ENCODE peak calls at places on chromosomes 1 and 21, in four cellular contexts. G is AG04449, S is cardiac fibroblast, W is HFF-Myc. Y is an unnamed sample.

GRCh38 chr1:52119722-52120121 is 22.2 kb upstream of the ZFYVE9 start:
- DNase-seq in G (no peak), S (no peak), W (no peak), Y (no peak)

GRCh38 chr1:214392246-214392645 is 111.3 kb downstream of the SMYD2 start:
- DNase-seq in G (no peak), S (no peak), W (no peak), Y (no peak)

GRCh38 chr21:32389337-32390015 is 3.3 kb downstream of the URB1 start:
- DNase-seq in G (peak), S (peak), W (no peak), Y (no peak)

GRCh38 chr1:170241266-170241851 is 95.6 kb downstream of the NTMT2 start:
- DNase-seq in G (no peak), S (peak), W (no peak), Y (no peak)

GRCh38 chr1:181251001-181251712 is 162.7 kb downstream of the IER5 start:
- DNase-seq in G (no peak), S (peak), W (peak), Y (peak)

GRCh38 chr21:45847870-45848269 is 133.7 kb upstream of the COL6A1 start:
- DNase-seq in G (no peak), S (no peak), W (no peak), Y (no peak)

GRCh38 chr1:152479792-152480595 is 30.6 kb upstream of the LCE5A start:
- DNase-seq in G (no peak), S (peak), W (no peak), Y (no peak)

GRCh38 chr1:51548986-51549619 is 30.0 kb upstream of the EPS15 start:
- DNase-seq in G (no peak), S (no peak), W (peak), Y (no peak)

GRCh38 chr1:18010408-18010807 is 97.2 kb upstream of the IGSF21 start:
- DNase-seq in G (no peak), S (no peak), W (no peak), Y (no peak)

GRCh38 chr21:35052786-35053185 is 3.7 kb upstream of the RUNX1 start:
- DNase-seq in G (no peak), S (no peak), W (no peak), Y (no peak)

GRCh38 chr21:35051287-35051818 is 2.3 kb upstream of the RUNX1 start:
- DNase-seq in G (no peak), S (peak), W (peak), Y (no peak)

GRCh38 chr21:35048706-35049617 is at the start of gene RUNX1:
- DNase-seq in G (no peak), S (peak), W (peak), Y (peak)

GRCh38 chr21:35048183-35048601 is 910 bp downstream of the RUNX1 start:
- DNase-seq in G (no peak), S (no peak), W (peak), Y (no peak)

GRCh38 chr21:35050348-35051286 is 1.5 kb upstream of the RUNX1 start:
- DNase-seq in G (no peak), S (no peak), W (no peak), Y (no peak)
- H3K4me3 ChIP-seq in G (no peak), S (no peak), W (no peak), Y (no peak)

GRCh38 chr1:160741092-160741501 is 2.0 kb downstream of the SLAMF7 start:
- DNase-seq in G (no peak), S (no peak), W (no peak), Y (no peak)

GRCh38 chr1:160741597-160742348 is 2.7 kb downstream of the SLAMF7 start:
- DNase-seq in G (no peak), S (no peak), W (no peak), Y (no peak)

GRCh38 chr1:160742428-160743127 is 3.5 kb downstream of the SLAMF7 start:
- DNase-seq in G (no peak), S (no peak), W (no peak), Y (no peak)

GRCh38 chr1:160744287-160744857 is 5.3 kb downstream of the SLAMF7 start:
- DNase-seq in G (no peak), S (no peak), W (no peak), Y (no peak)

GRCh38 chr1:160743266-160743665 is 4.2 kb downstream of the SLAMF7 start:
- DNase-seq in G (no peak), S (no peak), W (no peak), Y (no peak)
- H3K4me3 ChIP-seq in G (no peak), S (no peak), W (no peak), Y (no peak)

GRCh38 chr1:153883223-153883622 is 39.5 kb downstream of the GATAD2B start:
- DNase-seq in G (no peak), S (no peak), W (no peak), Y (no peak)

GRCh38 chr1:153880024-153880423 is 42.7 kb downstream of the GATAD2B start:
- DNase-seq in G (no peak), S (no peak), W (no peak), Y (no peak)

GRCh38 chr1:153882296-153882912 is 40.4 kb downstream of the GATAD2B start:
- DNase-seq in G (no peak), S (no peak), W (no peak), Y (no peak)

GRCh38 chr1:153880962-153881361 is 41.8 kb downstream of the GATAD2B start:
- DNase-seq in G (peak), S (peak), W (peak), Y (peak)

GRCh38 chr1:153881764-153882163 is 41.0 kb downstream of the GATAD2B start:
- DNase-seq in G (no peak), S (peak), W (peak), Y (no peak)
- H3K4me3 ChIP-seq in G (peak), S (peak), W (peak), Y (peak)

GRCh38 chr1:150534002-150534401 is 15.2 kb upstream of the ADAMTSL4 start:
- DNase-seq in G (no peak), S (no peak), W (no peak), Y (no peak)

GRCh38 chr1:150532860-150533259 is 16.3 kb upstream of the ADAMTSL4 start:
- DNase-seq in G (no peak), S (no peak), W (no peak), Y (no peak)

GRCh38 chr1:150535511-150536281 is 13.5 kb upstream of the ADAMTSL4 start:
- DNase-seq in G (no peak), S (no peak), W (no peak), Y (no peak)

GRCh38 chr1:150537732-150538684 is 11.2 kb upstream of the ADAMTSL4 start:
- DNase-seq in G (no peak), S (peak), W (no peak), Y (no peak)

DNA sequence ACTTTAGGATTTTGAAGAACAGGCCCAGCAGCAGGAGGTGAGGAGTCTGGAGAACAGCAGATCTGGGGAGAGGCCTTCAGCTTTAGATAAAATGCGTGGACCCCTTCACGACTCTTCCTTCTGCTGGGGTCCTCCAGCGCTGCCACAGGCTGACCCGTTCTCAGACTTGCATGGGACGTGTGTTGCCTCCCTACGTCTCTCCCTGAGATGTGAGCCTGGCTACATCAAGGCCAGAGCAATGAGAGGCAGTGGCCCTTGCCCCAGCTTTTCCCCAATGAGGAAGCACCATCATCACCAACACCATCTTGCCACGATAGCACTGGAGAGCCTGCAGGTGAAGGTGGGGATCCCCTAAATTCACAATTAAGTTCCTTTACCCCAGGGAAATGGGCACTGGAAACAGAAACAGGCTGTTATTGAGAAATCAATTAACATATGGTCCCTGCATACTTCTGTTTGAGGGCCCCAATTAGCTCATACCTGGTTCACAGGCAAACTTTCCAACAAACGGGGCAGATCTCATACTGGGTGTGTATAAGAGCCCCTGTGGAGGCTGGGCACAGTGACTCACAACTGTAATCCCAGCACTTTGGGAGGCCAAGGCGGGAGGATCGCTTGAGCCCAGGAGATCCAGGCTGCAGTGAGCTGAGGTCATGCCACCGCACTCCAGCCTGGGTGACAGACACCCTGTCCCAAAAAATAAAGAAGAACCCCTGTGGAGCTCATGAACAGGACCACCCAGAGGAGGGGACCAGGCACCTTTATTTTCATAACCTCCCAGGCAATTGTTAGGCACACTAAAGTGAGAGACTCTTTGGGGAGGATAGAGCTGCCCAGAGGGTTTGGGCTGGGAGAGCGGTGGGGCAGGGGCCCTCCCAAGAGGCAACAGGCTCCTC is 12.1 kb upstream of the ADAMTSL4 start:
- DNase-seq in G (no peak), S (no peak), W (no peak), Y (no peak)
- H3K4me3 ChIP-seq in G (no peak), S (no peak), W (no peak), Y (no peak)

GRCh38 chr1:198876371-198876871 is 237.6 kb downstream of the PTPRC start:
- DNase-seq in G (no peak), S (no peak), W (no peak), Y (no peak)

GRCh38 chr1:198878566-198878965 is 239.7 kb downstream of the PTPRC start:
- DNase-seq in G (no peak), S (no peak), W (no peak), Y (no peak)

GRCh38 chr1:198873696-198874230 is 234.9 kb downstream of the PTPRC start:
- DNase-seq in G (no peak), S (no peak), W (no peak), Y (no peak)
- H3K4me3 ChIP-seq in G (no peak), S (no peak), W (no peak), Y (no peak)

GRCh38 chr1:25672763-25673409 is 56.3 kb downstream of the MAN1C1 start:
- DNase-seq in G (no peak), S (no peak), W (no peak), Y (no peak)
- H3K4me3 ChIP-seq in G (no peak), S (no peak), W (no peak), Y (no peak)

GRCh38 chr1:36450919-36451305 is 661 bp upstream of the OSCP1 start:
- DNase-seq in G (no peak), S (no peak), W (no peak), Y (no peak)

GRCh38 chr1:36446780-36447179 is 3.5 kb downstream of the OSCP1 start:
- DNase-seq in G (no peak), S (no peak), W (no peak), Y (no peak)

GRCh38 chr1:36450270-36450918 is at the start of gene OSCP1:
- DNase-seq in G (peak), S (peak), W (peak), Y (peak)

GRCh38 chr1:36447450-36447849 is 2.8 kb downstream of the OSCP1 start:
- DNase-seq in G (no peak), S (no peak), W (no peak), Y (no peak)

DNA sequence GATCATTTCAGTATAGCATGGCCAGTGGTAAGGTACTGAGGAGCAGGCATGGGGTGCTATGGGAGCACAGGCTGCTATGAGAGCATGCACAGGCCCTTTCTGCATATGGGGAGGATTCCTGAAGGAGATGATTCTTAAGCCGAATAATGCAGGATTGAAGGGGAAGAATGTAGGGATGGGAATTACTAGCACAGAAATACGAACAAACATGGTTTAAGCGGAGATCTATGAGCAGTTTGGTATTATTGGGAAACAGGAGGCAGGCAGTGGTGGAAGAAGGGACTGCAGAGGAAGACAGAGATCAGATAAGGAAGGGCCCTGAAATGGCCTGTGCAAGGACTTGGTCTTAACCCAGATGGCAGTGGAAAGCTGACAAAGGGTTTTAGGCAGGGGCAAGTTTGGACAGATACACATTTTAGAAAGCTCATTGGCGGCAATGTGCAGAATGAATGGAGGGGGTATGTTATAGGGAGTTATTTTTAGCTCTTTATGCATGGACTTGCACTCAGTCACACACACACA is 1.7 kb downstream of the OSCP1 start:
- DNase-seq in G (no peak), S (no peak), W (no peak), Y (no peak)
- H3K4me3 ChIP-seq in G (no peak), S (no peak), W (no peak), Y (no peak)

Y was measured in kidney epithelial cell.